ENCODE peak calls at places on chromosomes 3 and 15, in six cellular contexts. One of them, this sample, is unnamed.

GRCh38 chr3:98341758-98342157 is 11.9 kb upstream of the OR5K4 start:
- DNase-seq in mesenchymal stem cell: no peak
- DNase-seq in H9: no peak
- DNase-seq in H1: no peak
- DNase-seq in IMR-90: no peak
- DNase-seq in trophoblast cell: no peak
- DNase-seq in this sample: no peak

GRCh38 chr3:42507751-42508335 is 5.4 kb downstream of the VIPR1 start:
- DNase-seq in H1: no peak
- DNase-seq in mesenchymal stem cell: no peak
- DNase-seq in trophoblast cell: no peak
- DNase-seq in IMR-90: no peak
- DNase-seq in H9: peak
- DNase-seq in this sample: no peak

GRCh38 chr3:171733561-171733960 is 76.7 kb downstream of the PLD1 start:
- DNase-seq in mesenchymal stem cell: no peak
- DNase-seq in H9: no peak
- DNase-seq in H1: no peak
- DNase-seq in trophoblast cell: no peak
- DNase-seq in IMR-90: no peak
- DNase-seq in this sample: no peak

GRCh38 chr3:165389064-165389463 is 192.9 kb upstream of the SLITRK3 start:
- DNase-seq in H9: no peak
- DNase-seq in IMR-90: no peak
- DNase-seq in trophoblast cell: peak
- DNase-seq in mesenchymal stem cell: peak
- DNase-seq in H1: no peak
- DNase-seq in this sample: no peak

GRCh38 chr15:76197703-76198455 is 113.4 kb downstream of the ETFA start:
- DNase-seq in IMR-90: no peak
- DNase-seq in mesenchymal stem cell: peak
- DNase-seq in H9: no peak
- DNase-seq in trophoblast cell: no peak
- DNase-seq in H1: no peak
- DNase-seq in this sample: no peak

GRCh38 chr3:23611737-23612295 is 193.9 kb upstream of the UBE2E1 start:
- DNase-seq in H9: no peak
- DNase-seq in H1: peak
- DNase-seq in trophoblast cell: no peak
- DNase-seq in mesenchymal stem cell: peak
- DNase-seq in IMR-90: peak
- DNase-seq in this sample: no peak

GRCh38 chr15:51724673-51725072 is 12.8 kb downstream of the LYSMD2 start:
- DNase-seq in mesenchymal stem cell: peak
- DNase-seq in H1: no peak
- DNase-seq in H9: no peak
- DNase-seq in trophoblast cell: no peak
- DNase-seq in IMR-90: no peak
- DNase-seq in this sample: no peak

GRCh38 chr15:99017322-99017701 is 9.7 kb upstream of the PGPEP1L start:
- DNase-seq in IMR-90: no peak
- DNase-seq in H1: no peak
- DNase-seq in H9: no peak
- DNase-seq in trophoblast cell: no peak
- DNase-seq in mesenchymal stem cell: peak
- DNase-seq in this sample: no peak

GRCh38 chr3:151443583-151443982 is 17.3 kb downstream of the IGSF10 start:
- DNase-seq in H9: no peak
- DNase-seq in IMR-90: no peak
- DNase-seq in H1: peak
- DNase-seq in mesenchymal stem cell: no peak
- DNase-seq in trophoblast cell: no peak
- DNase-seq in this sample: peak

GRCh38 chr15:70435872-70436271 is 327.5 kb downstream of the UACA start:
- DNase-seq in IMR-90: no peak
- DNase-seq in mesenchymal stem cell: no peak
- DNase-seq in trophoblast cell: no peak
- DNase-seq in H9: no peak
- DNase-seq in H1: no peak
- DNase-seq in this sample: no peak

GRCh38 chr15:78915341-78916087 is 29.3 kb downstream of the CTSH start:
- DNase-seq in trophoblast cell: peak
- DNase-seq in H1: no peak
- DNase-seq in IMR-90: no peak
- DNase-seq in H9: no peak
- DNase-seq in mesenchymal stem cell: no peak
- DNase-seq in this sample: no peak

GRCh38 chr15:100733088-100733487 is 130.7 kb downstream of the ASB7 start:
- DNase-seq in mesenchymal stem cell: peak
- DNase-seq in H9: no peak
- DNase-seq in H1: peak
- DNase-seq in trophoblast cell: peak
- DNase-seq in IMR-90: peak
- DNase-seq in this sample: no peak

GRCh38 chr3:128497305-128498126 is 4.5 kb upstream of the GATA2 start:
- DNase-seq in H9: peak
- DNase-seq in trophoblast cell: peak
- DNase-seq in mesenchymal stem cell: peak
- DNase-seq in IMR-90: no peak
- DNase-seq in H1: peak
- DNase-seq in this sample: no peak

GRCh38 chr3:65603631-65604030 is 435.1 kb downstream of the MAGI1 start:
- DNase-seq in H1: no peak
- DNase-seq in IMR-90: no peak
- DNase-seq in mesenchymal stem cell: no peak
- DNase-seq in H9: no peak
- DNase-seq in trophoblast cell: no peak
- DNase-seq in this sample: no peak

GRCh38 chr3:39000008-39000450 is 51.7 kb downstream of the SCN11A start:
- DNase-seq in trophoblast cell: peak
- DNase-seq in mesenchymal stem cell: peak
- DNase-seq in IMR-90: peak
- DNase-seq in H1: no peak
- DNase-seq in H9: peak
- DNase-seq in this sample: peak

GRCh38 chr15:65338823-65339222 is 34.3 kb downstream of the RNU5B-1 start:
- DNase-seq in trophoblast cell: no peak
- DNase-seq in H9: no peak
- DNase-seq in IMR-90: no peak
- DNase-seq in mesenchymal stem cell: no peak
- DNase-seq in H1: no peak
- DNase-seq in this sample: no peak

GRCh38 chr3:12681586-12682371 is 17.9 kb upstream of the RAF1 start:
- DNase-seq in trophoblast cell: peak
- DNase-seq in mesenchymal stem cell: peak
- DNase-seq in IMR-90: peak
- DNase-seq in H9: no peak
- DNase-seq in H1: no peak
- DNase-seq in this sample: no peak

GRCh38 chr15:96331942-96332853 is 1.7 kb downstream of the NR2F2 start:
- DNase-seq in H9: peak
- DNase-seq in mesenchymal stem cell: peak
- DNase-seq in trophoblast cell: peak
- DNase-seq in IMR-90: no peak
- DNase-seq in H1: peak
- DNase-seq in this sample: peak

GRCh38 chr3:17183951-17184550 is 299.3 kb downstream of the PLCL2 start:
- DNase-seq in trophoblast cell: peak
- DNase-seq in mesenchymal stem cell: peak
- DNase-seq in H9: no peak
- DNase-seq in H1: no peak
- DNase-seq in IMR-90: peak
- DNase-seq in this sample: no peak

GRCh38 chr3:176155012-176155411 is 1042.3 kb downstream of the TBL1XR1 start:
- DNase-seq in trophoblast cell: no peak
- DNase-seq in IMR-90: no peak
- DNase-seq in H9: no peak
- DNase-seq in H1: no peak
- DNase-seq in mesenchymal stem cell: no peak
- DNase-seq in this sample: no peak

GRCh38 chr15:40928351-40928974 is 677 bp upstream of the DLL4 start:
- DNase-seq in trophoblast cell: peak
- DNase-seq in H1: peak
- DNase-seq in IMR-90: no peak
- DNase-seq in H9: peak
- DNase-seq in mesenchymal stem cell: no peak
- DNase-seq in this sample: no peak

GRCh38 chr15:93460717-93461116 is 371.7 kb upstream of the RGMA start:
- DNase-seq in H1: no peak
- DNase-seq in trophoblast cell: peak
- DNase-seq in IMR-90: no peak
- DNase-seq in mesenchymal stem cell: no peak
- DNase-seq in H9: no peak
- DNase-seq in this sample: no peak

GRCh38 chr3:64832098-64832497 is 144.3 kb upstream of the ADAMTS9 start:
- DNase-seq in IMR-90: no peak
- DNase-seq in trophoblast cell: no peak
- DNase-seq in H9: no peak
- DNase-seq in mesenchymal stem cell: no peak
- DNase-seq in H1: no peak
- DNase-seq in this sample: no peak

GRCh38 chr3:43866529-43867353 is 176.0 kb downstream of the ABHD5 start:
- DNase-seq in H9: no peak
- DNase-seq in trophoblast cell: no peak
- DNase-seq in IMR-90: peak
- DNase-seq in mesenchymal stem cell: peak
- DNase-seq in H1: no peak
- DNase-seq in this sample: no peak

GRCh38 chr3:49001155-49001554 is 6.0 kb upstream of the WDR6 start:
- DNase-seq in H1: no peak
- DNase-seq in IMR-90: no peak
- DNase-seq in trophoblast cell: no peak
- DNase-seq in mesenchymal stem cell: no peak
- DNase-seq in H9: no peak
- DNase-seq in this sample: no peak

GRCh38 chr3:50644556-50644955 is 27.6 kb downstream of the MAPKAPK3 start:
- DNase-seq in mesenchymal stem cell: no peak
- DNase-seq in trophoblast cell: no peak
- DNase-seq in H9: no peak
- DNase-seq in IMR-90: no peak
- DNase-seq in H1: no peak
- DNase-seq in this sample: no peak

GRCh38 chr3:31321620-31322019 is 211.1 kb upstream of the STT3B start:
- DNase-seq in H9: no peak
- DNase-seq in H1: no peak
- DNase-seq in trophoblast cell: no peak
- DNase-seq in mesenchymal stem cell: no peak
- DNase-seq in IMR-90: no peak
- DNase-seq in this sample: no peak

GRCh38 chr3:34206996-34207395 is 408.6 kb downstream of the PDCD6IP start:
- DNase-seq in H9: no peak
- DNase-seq in IMR-90: peak
- DNase-seq in mesenchymal stem cell: no peak
- DNase-seq in trophoblast cell: peak
- DNase-seq in H1: no peak
- DNase-seq in this sample: peak

GRCh38 chr15:37101634-37102314 is 1.4 kb upstream of the MEIS2 start:
- DNase-seq in trophoblast cell: peak
- DNase-seq in mesenchymal stem cell: peak
- DNase-seq in IMR-90: peak
- DNase-seq in H1: peak
- DNase-seq in H9: peak
- DNase-seq in this sample: peak

GRCh38 chr3:195450731-195451229 is 8.0 kb upstream of the ACAP2 start:
- DNase-seq in H1: peak
- DNase-seq in trophoblast cell: peak
- DNase-seq in mesenchymal stem cell: peak
- DNase-seq in IMR-90: peak
- DNase-seq in H9: no peak
- DNase-seq in this sample: no peak

GRCh38 chr3:73614385-73614784 is 10.4 kb downstream of the PDZRN3 start:
- DNase-seq in H1: no peak
- DNase-seq in H9: no peak
- DNase-seq in IMR-90: peak
- DNase-seq in trophoblast cell: peak
- DNase-seq in mesenchymal stem cell: peak
- DNase-seq in this sample: no peak

GRCh38 chr3:59708202-59708601 is 658.4 kb upstream of the CFAP20DC start:
- DNase-seq in trophoblast cell: no peak
- DNase-seq in mesenchymal stem cell: no peak
- DNase-seq in H9: no peak
- DNase-seq in IMR-90: no peak
- DNase-seq in H1: no peak
- DNase-seq in this sample: no peak

GRCh38 chr15:34616613-34617012 is 33.2 kb upstream of the GOLGA8B start:
- DNase-seq in mesenchymal stem cell: peak
- DNase-seq in trophoblast cell: peak
- DNase-seq in IMR-90: peak
- DNase-seq in H1: no peak
- DNase-seq in H9: no peak
- DNase-seq in this sample: no peak

GRCh38 chr3:32508731-32509130 is 6.1 kb upstream of the CMTM6 start:
- DNase-seq in H1: no peak
- DNase-seq in mesenchymal stem cell: no peak
- DNase-seq in trophoblast cell: no peak
- DNase-seq in IMR-90: peak
- DNase-seq in H9: no peak
- DNase-seq in this sample: no peak

GRCh38 chr3:42653560-42654330 is at the start of gene ZBTB47:
- DNase-seq in H1: peak
- DNase-seq in mesenchymal stem cell: peak
- DNase-seq in IMR-90: no peak
- DNase-seq in trophoblast cell: peak
- DNase-seq in H9: peak
- DNase-seq in this sample: no peak

GRCh38 chr15:74193905-74194304 is 8.7 kb downstream of the STRA6 start:
- DNase-seq in H1: no peak
- DNase-seq in mesenchymal stem cell: no peak
- DNase-seq in trophoblast cell: no peak
- DNase-seq in IMR-90: no peak
- DNase-seq in H9: no peak
- DNase-seq in this sample: no peak
- H4K91ac ChIP-seq in H1: no peak
- H4K91ac ChIP-seq in mesenchymal stem cell: peak
- H4K91ac ChIP-seq in trophoblast cell: no peak
- H4K91ac ChIP-seq in IMR-90: no peak
- H4K91ac ChIP-seq in H9: no peak
- H4K91ac ChIP-seq in this sample: no peak

GRCh38 chr3:185927501-185928200 is 10.2 kb downstream of the TRA2B start:
- DNase-seq in trophoblast cell: peak
- DNase-seq in mesenchymal stem cell: peak
- DNase-seq in H9: no peak
- DNase-seq in IMR-90: no peak
- DNase-seq in H1: no peak
- DNase-seq in this sample: no peak
- H4K91ac ChIP-seq in trophoblast cell: no peak
- H4K91ac ChIP-seq in mesenchymal stem cell: no peak
- H4K91ac ChIP-seq in H9: no peak
- H4K91ac ChIP-seq in IMR-90: no peak
- H4K91ac ChIP-seq in H1: no peak
- H4K91ac ChIP-seq in this sample: no peak

GRCh38 chr3:126931806-126932187 is 51.1 kb upstream of the PLXNA1 start:
- DNase-seq in H9: no peak
- DNase-seq in trophoblast cell: no peak
- DNase-seq in mesenchymal stem cell: no peak
- DNase-seq in IMR-90: no peak
- DNase-seq in H1: no peak
- DNase-seq in this sample: no peak
- H4K91ac ChIP-seq in H9: no peak
- H4K91ac ChIP-seq in trophoblast cell: no peak
- H4K91ac ChIP-seq in mesenchymal stem cell: peak
- H4K91ac ChIP-seq in IMR-90: peak
- H4K91ac ChIP-seq in H1: no peak
- H4K91ac ChIP-seq in this sample: no peak

GRCh38 chr15:73341886-73342600 is 26.7 kb downstream of the HCN4 start:
- DNase-seq in IMR-90: no peak
- DNase-seq in trophoblast cell: no peak
- DNase-seq in H1: no peak
- DNase-seq in H9: no peak
- DNase-seq in mesenchymal stem cell: no peak
- DNase-seq in this sample: no peak
- H4K91ac ChIP-seq in IMR-90: no peak
- H4K91ac ChIP-seq in trophoblast cell: no peak
- H4K91ac ChIP-seq in H1: no peak
- H4K91ac ChIP-seq in H9: no peak
- H4K91ac ChIP-seq in mesenchymal stem cell: no peak
- H4K91ac ChIP-seq in this sample: no peak

This sample was measured in neuronal stem cell.